ENCODE peak calls at places on chromosome 19, in six cellular contexts. One of them, this sample, is unnamed.

GRCh38 chr19:23346696-23347095 is 48.6 kb downstream of the ZNF91 start:
- DNase-seq in GM19239: no peak
- DNase-seq in lung: no peak
- DNase-seq in central memory CD4-positive, alpha-beta T cell: no peak
- DNase-seq in HepG2: no peak
- DNase-seq in substantia nigra: no peak
- DNase-seq in this sample: no peak

GRCh38 chr19:55118401-55118991 is 1.1 kb upstream of the PPP1R12C start:
- DNase-seq in GM19239: no peak
- DNase-seq in lung: peak
- DNase-seq in central memory CD4-positive, alpha-beta T cell: no peak
- DNase-seq in HepG2: no peak
- DNase-seq in substantia nigra: peak
- DNase-seq in this sample: no peak

GRCh38 chr19:29714371-29714952 is 599 bp downstream of the C19orf12 start:
- DNase-seq in GM19239: no peak
- DNase-seq in lung: no peak
- DNase-seq in central memory CD4-positive, alpha-beta T cell: no peak
- DNase-seq in HepG2: no peak
- DNase-seq in substantia nigra: no peak
- DNase-seq in this sample: peak

GRCh38 chr19:8158411-8159074 is 9.2 kb upstream of the FBN3 start:
- DNase-seq in GM19239: peak
- DNase-seq in lung: peak
- DNase-seq in central memory CD4-positive, alpha-beta T cell: peak
- DNase-seq in HepG2: peak
- DNase-seq in substantia nigra: peak
- DNase-seq in this sample: peak

GRCh38 chr19:21256722-21257121 is 72.5 kb downstream of the ZNF708 start:
- DNase-seq in GM19239: no peak
- DNase-seq in lung: no peak
- DNase-seq in central memory CD4-positive, alpha-beta T cell: no peak
- DNase-seq in HepG2: peak
- DNase-seq in substantia nigra: no peak
- DNase-seq in this sample: no peak

GRCh38 chr19:15399234-15399515 is 19.6 kb upstream of the AKAP8 start:
- DNase-seq in GM19239: no peak
- DNase-seq in lung: no peak
- DNase-seq in central memory CD4-positive, alpha-beta T cell: no peak
- DNase-seq in HepG2: no peak
- DNase-seq in substantia nigra: no peak
- DNase-seq in this sample: no peak

GRCh38 chr19:56701895-56702294 is 30.3 kb upstream of the ZNF835 start:
- DNase-seq in GM19239: no peak
- DNase-seq in lung: no peak
- DNase-seq in central memory CD4-positive, alpha-beta T cell: no peak
- DNase-seq in HepG2: no peak
- DNase-seq in substantia nigra: no peak
- DNase-seq in this sample: no peak

GRCh38 chr19:38949580-38950367 is 19.0 kb downstream of the MRPS12 start:
- DNase-seq in GM19239: peak
- DNase-seq in lung: peak
- DNase-seq in central memory CD4-positive, alpha-beta T cell: peak
- DNase-seq in HepG2: no peak
- DNase-seq in substantia nigra: peak
- DNase-seq in this sample: peak

GRCh38 chr19:48419158-48419920 is 25.9 kb downstream of the GRIN2D start:
- DNase-seq in GM19239: no peak
- DNase-seq in lung: no peak
- DNase-seq in central memory CD4-positive, alpha-beta T cell: peak
- DNase-seq in HepG2: no peak
- DNase-seq in substantia nigra: no peak
- DNase-seq in this sample: peak

GRCh38 chr19:10219678-10220077 is 11.5 kb downstream of the S1PR2 start:
- DNase-seq in GM19239: peak
- DNase-seq in lung: no peak
- DNase-seq in central memory CD4-positive, alpha-beta T cell: peak
- DNase-seq in HepG2: peak
- DNase-seq in substantia nigra: no peak
- DNase-seq in this sample: peak

GRCh38 chr19:4367336-4367723 is 24.0 kb downstream of the MPND start:
- DNase-seq in GM19239: no peak
- DNase-seq in lung: no peak
- DNase-seq in central memory CD4-positive, alpha-beta T cell: no peak
- DNase-seq in HepG2: no peak
- DNase-seq in substantia nigra: no peak
- DNase-seq in this sample: no peak

GRCh38 chr19:50795665-50796073 is 5.5 kb downstream of the ACP4 start:
- DNase-seq in GM19239: no peak
- DNase-seq in lung: no peak
- DNase-seq in central memory CD4-positive, alpha-beta T cell: no peak
- DNase-seq in HepG2: no peak
- DNase-seq in substantia nigra: no peak
- DNase-seq in this sample: no peak

GRCh38 chr19:41276231-41276630 is 12.1 kb downstream of the HNRNPUL1 start:
- DNase-seq in GM19239: no peak
- DNase-seq in lung: no peak
- DNase-seq in central memory CD4-positive, alpha-beta T cell: no peak
- DNase-seq in HepG2: no peak
- DNase-seq in substantia nigra: no peak
- DNase-seq in this sample: no peak

GRCh38 chr19:5251096-5252065 is 89.2 kb downstream of the PTPRS start:
- DNase-seq in GM19239: no peak
- DNase-seq in lung: no peak
- DNase-seq in central memory CD4-positive, alpha-beta T cell: no peak
- DNase-seq in HepG2: no peak
- DNase-seq in substantia nigra: no peak
- DNase-seq in this sample: no peak

GRCh38 chr19:17279436-17279835 is 2.3 kb upstream of the ANKLE1 start:
- DNase-seq in GM19239: no peak
- DNase-seq in lung: no peak
- DNase-seq in central memory CD4-positive, alpha-beta T cell: no peak
- DNase-seq in HepG2: no peak
- DNase-seq in substantia nigra: no peak
- DNase-seq in this sample: no peak

GRCh38 chr19:29376855-29377354 is 148.9 kb upstream of the VSTM2B start:
- DNase-seq in GM19239: no peak
- DNase-seq in lung: peak
- DNase-seq in central memory CD4-positive, alpha-beta T cell: no peak
- DNase-seq in HepG2: no peak
- DNase-seq in substantia nigra: no peak
- DNase-seq in this sample: no peak

GRCh38 chr19:54332149-54332548 is 6.8 kb downstream of the LILRA4 start:
- DNase-seq in GM19239: no peak
- DNase-seq in lung: no peak
- DNase-seq in central memory CD4-positive, alpha-beta T cell: no peak
- DNase-seq in HepG2: no peak
- DNase-seq in substantia nigra: no peak
- DNase-seq in this sample: no peak

GRCh38 chr19:42069619-42070293 is at the start of gene GRIK5:
- DNase-seq in GM19239: no peak
- DNase-seq in lung: no peak
- DNase-seq in central memory CD4-positive, alpha-beta T cell: no peak
- DNase-seq in HepG2: no peak
- DNase-seq in substantia nigra: no peak
- DNase-seq in this sample: no peak

GRCh38 chr19:45781282-45782161 is 768 bp downstream of the DMPK start:
- DNase-seq in GM19239: no peak
- DNase-seq in lung: no peak
- DNase-seq in central memory CD4-positive, alpha-beta T cell: no peak
- DNase-seq in HepG2: no peak
- DNase-seq in substantia nigra: no peak
- DNase-seq in this sample: no peak

GRCh38 chr19:54084410-54084809 is 3.2 kb upstream of the TARM1 start:
- DNase-seq in GM19239: no peak
- DNase-seq in lung: no peak
- DNase-seq in central memory CD4-positive, alpha-beta T cell: no peak
- DNase-seq in HepG2: no peak
- DNase-seq in substantia nigra: no peak
- DNase-seq in this sample: no peak

GRCh38 chr19:32599736-32600157 is 18.8 kb downstream of the PDCD5 start:
- DNase-seq in GM19239: peak
- DNase-seq in lung: no peak
- DNase-seq in central memory CD4-positive, alpha-beta T cell: peak
- DNase-seq in HepG2: peak
- DNase-seq in substantia nigra: no peak
- DNase-seq in this sample: peak

GRCh38 chr19:4811328-4812131 is 20.0 kb downstream of the TICAM1 start:
- DNase-seq in GM19239: peak
- DNase-seq in lung: peak
- DNase-seq in central memory CD4-positive, alpha-beta T cell: peak
- DNase-seq in HepG2: peak
- DNase-seq in substantia nigra: peak
- DNase-seq in this sample: peak

GRCh38 chr19:45771331-45771933 is 2.4 kb upstream of the SIX5 start:
- DNase-seq in GM19239: no peak
- DNase-seq in lung: no peak
- DNase-seq in central memory CD4-positive, alpha-beta T cell: no peak
- DNase-seq in HepG2: no peak
- DNase-seq in substantia nigra: no peak
- DNase-seq in this sample: no peak

GRCh38 chr19:47310819-47311218 is 1.2 kb downstream of the C5AR1 start:
- DNase-seq in GM19239: no peak
- DNase-seq in lung: peak
- DNase-seq in central memory CD4-positive, alpha-beta T cell: no peak
- DNase-seq in HepG2: peak
- DNase-seq in substantia nigra: no peak
- DNase-seq in this sample: no peak

GRCh38 chr19:50844296-50844935 is 10.3 kb upstream of the KLK3 start:
- DNase-seq in GM19239: no peak
- DNase-seq in lung: no peak
- DNase-seq in central memory CD4-positive, alpha-beta T cell: no peak
- DNase-seq in HepG2: no peak
- DNase-seq in substantia nigra: no peak
- DNase-seq in this sample: no peak

GRCh38 chr19:56314018-56314583 is 538 bp downstream of the ZSCAN5A start:
- DNase-seq in GM19239: no peak
- DNase-seq in lung: no peak
- DNase-seq in central memory CD4-positive, alpha-beta T cell: no peak
- DNase-seq in HepG2: peak
- DNase-seq in substantia nigra: no peak
- DNase-seq in this sample: no peak